ENCODE peak calls at places on chromosome 1, in seven cellular contexts. T, H, Q, F, Y, B and Z are unnamed samples.
A peak's percentile ranks its signal among the peaks of the same experiment; 100 is the strongest.

GRCh38 chr1:26702680-26703038 is 6.8 kb downstream of the ARID1A start:
- DNase-seq in T (no peak), H (no peak), Q (no peak), F (no peak), Y (no peak), B (no peak), Z (no peak)

GRCh38 chr1:224635356-224635755 is 19.2 kb downstream of the CNIH3 start:
- DNase-seq in T (peak; percentile 80), H (no peak), Q (no peak), F (no peak), Y (no peak), B (peak; percentile 77), Z (peak; percentile 92)

GRCh38 chr1:205577874-205578658 is 53.7 kb downstream of the ELK4 start:
- DNase-seq in T (no peak), H (no peak), Q (no peak), F (no peak), Y (no peak), B (no peak), Z (no peak)

GRCh38 chr1:205248793-205249601 is 21.3 kb downstream of the TMCC2 start:
- DNase-seq in T (peak; percentile 81), H (no peak), Q (peak; percentile 62), F (peak; percentile 90), Y (peak; percentile 90), B (no peak), Z (peak; percentile 69)

GRCh38 chr1:19260211-19261138 is 8.9 kb downstream of the MRTO4 start:
- DNase-seq in T (peak; percentile 72), H (no peak), Q (no peak), F (no peak), Y (no peak), B (peak; percentile 79), Z (peak; percentile 23)

GRCh38 chr1:226034482-226034881 is 28.0 kb upstream of the H3-3A start:
- DNase-seq in T (peak; percentile 86), H (no peak), Q (no peak), F (peak; percentile 93), Y (peak; percentile 74), B (peak; percentile 22), Z (peak; percentile 68)

GRCh38 chr1:109802136-109802900 is 38.6 kb upstream of the EPS8L3 start:
- DNase-seq in T (no peak), H (peak; percentile 22), Q (no peak), F (peak; percentile 54), Y (peak; percentile 11), B (no peak), Z (no peak)

GRCh38 chr1:192430644-192431043 is 113.9 kb downstream of the RGS21 start:
- DNase-seq in T (no peak), H (no peak), Q (no peak), F (no peak), Y (no peak), B (no peak), Z (no peak)

GRCh38 chr1:149942207-149942606 is 5.5 kb upstream of the MTMR11 start:
- DNase-seq in T (peak; percentile 67), H (peak; percentile 67), Q (peak; percentile 72), F (no peak), Y (no peak), B (peak; percentile 66), Z (peak; percentile 28)

GRCh38 chr1:147542549-147542857 is 1.2 kb downstream of the BCL9 start:
- DNase-seq in T (no peak), H (no peak), Q (no peak), F (no peak), Y (no peak), B (no peak), Z (no peak)

GRCh38 chr1:151981178-151981525 is 12.5 kb downstream of the S100A10 start:
- DNase-seq in T (no peak), H (no peak), Q (no peak), F (no peak), Y (no peak), B (no peak), Z (peak; percentile 64)

GRCh38 chr1:20948091-20948490 is 161.0 kb upstream of the HP1BP3 start:
- DNase-seq in T (no peak), H (no peak), Q (peak; percentile 0), F (no peak), Y (no peak), B (no peak), Z (no peak)

GRCh38 chr1:41361495-41362356 is 492 bp downstream of the FOXO6 start:
- DNase-seq in T (no peak), H (no peak), Q (peak; percentile 61), F (peak; percentile 70), Y (no peak), B (no peak), Z (no peak)
- TF ChIP-seq CTCF in T (no peak), H (no peak), Q (no peak), F (no peak), Y (no peak), B (no peak), Z (no peak)

GRCh38 chr1:111813440-111814304 is 58.0 kb downstream of the DDX20 start:
- DNase-seq in T (peak; percentile 4), H (no peak), Q (no peak), F (no peak), Y (no peak), B (no peak), Z (peak; percentile 8)
- TF ChIP-seq CTCF in T (peak; percentile 11), H (peak; percentile 39), Q (peak; percentile 20), F (no peak), Y (no peak), B (no peak), Z (no peak)

DNA sequence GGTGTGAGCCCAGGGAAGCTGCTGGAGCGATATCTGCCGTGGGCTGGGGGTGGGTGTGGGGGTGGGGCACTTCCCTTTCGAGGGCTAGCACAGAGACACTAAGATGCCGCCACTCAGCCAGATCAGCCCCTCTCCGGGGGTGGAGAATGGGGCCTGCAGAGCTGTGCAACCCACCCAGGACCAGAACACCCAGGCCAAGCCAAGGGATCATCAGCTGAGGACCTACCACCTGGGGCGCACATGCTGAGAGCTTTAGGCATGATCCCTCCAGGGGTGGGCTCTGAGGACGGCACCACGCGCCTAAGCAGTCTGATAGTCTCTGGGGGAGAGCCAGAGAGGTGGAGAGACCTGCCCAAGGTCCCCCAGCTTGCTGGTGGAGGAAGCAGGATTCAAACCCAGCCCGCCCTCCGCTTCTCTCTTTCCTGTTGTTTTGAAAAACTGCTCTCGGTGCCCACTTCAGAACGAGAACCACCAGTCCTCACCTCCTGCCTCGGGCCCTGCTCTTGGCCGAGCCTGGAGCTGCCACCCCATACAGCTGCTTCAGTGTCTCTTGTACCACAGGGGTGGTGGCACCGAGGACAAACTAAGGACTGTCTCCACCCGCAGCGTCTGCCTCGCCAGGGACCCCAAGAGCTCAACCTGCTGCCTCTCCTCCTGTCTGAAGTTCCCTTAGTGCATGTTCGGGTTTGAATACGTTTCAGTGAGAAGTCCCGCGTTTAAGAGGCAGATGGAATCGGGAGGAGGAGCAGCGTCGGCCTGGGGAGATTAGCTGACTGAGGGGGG is 39.7 kb upstream of the RUNX3 start:
- DNase-seq in T (no peak), H (peak; percentile 42), Q (no peak), F (no peak), Y (no peak), B (no peak), Z (no peak)
- TF ChIP-seq CTCF in T (no peak), H (no peak), Q (no peak), F (no peak), Y (no peak), B (no peak), Z (no peak)

GRCh38 chr1:212669102-212669501 is 30.5 kb downstream of the BATF3 start:
- DNase-seq in T (peak; percentile 45), H (peak; percentile 45), Q (peak; percentile 39), F (no peak), Y (no peak), B (no peak), Z (peak; percentile 49)
- TF ChIP-seq CTCF in T (peak; percentile 42), H (peak; percentile 66), Q (peak; percentile 22), F (peak; percentile 6), Y (no peak), B (no peak), Z (peak; percentile 25)

GRCh38 chr1:203638914-203639313 is 12.3 kb downstream of the ATP2B4 start:
- DNase-seq in T (no peak), H (no peak), Q (no peak), F (no peak), Y (no peak), B (peak; percentile 43), Z (no peak)
- TF ChIP-seq CTCF in T (peak; percentile 20), H (no peak), Q (peak; percentile 8), F (no peak), Y (no peak), B (no peak), Z (no peak)